ENCODE peak calls at places on chromosomes 16 and 17, in five cellular contexts. O is CD4-positive, CD25-positive, alpha-beta regulatory T cell; H is heart left ventricle; G is HFF-Myc; D is effector memory CD4-positive, alpha-beta T cell. L is an unnamed sample.

GRCh38 chr17:74635418-74635817 is 11.9 kb upstream of the CD300E start:
- DNase-seq in G (no peak), D (no peak), H (no peak), O (no peak), L (no peak)

GRCh38 chr17:43915561-43915960 is 8.2 kb upstream of the MPP2 start:
- DNase-seq in D (no peak), G (no peak), O (no peak), H (no peak), L (no peak)

GRCh38 chr16:8137581-8137980 is 452.7 kb downstream of the TMEM114 start:
- DNase-seq in G (no peak), D (no peak), O (no peak), H (no peak), L (no peak)

GRCh38 chr16:87461466-87461975 is 31.3 kb downstream of the ZCCHC14 start:
- DNase-seq in H (peak), G (no peak), O (peak), D (no peak), L (no peak)

GRCh38 chr17:42031584-42031983 is 11.7 kb downstream of the NKIRAS2 start:
- DNase-seq in D (no peak), G (no peak), O (no peak), H (peak), L (no peak)

GRCh38 chr16:79501446-79501845 is 99.1 kb downstream of the MAF start:
- DNase-seq in G (no peak), D (no peak), O (no peak), H (no peak), L (no peak)

GRCh38 chr17:13827118-13827517 is 225.4 kb upstream of the HS3ST3A1 start:
- DNase-seq in D (no peak), H (no peak), O (no peak), G (no peak), L (no peak)

GRCh38 chr16:89909777-89910716 is 8.6 kb upstream of the MC1R start:
- DNase-seq in G (no peak), D (peak), H (peak), O (peak), L (no peak)

GRCh38 chr16:88726981-88727380 is 20.7 kb downstream of the CTU2 start:
- DNase-seq in G (no peak), O (no peak), H (no peak), D (no peak), L (no peak)

GRCh38 chr17:82105882-82106696 is 8.1 kb upstream of the FASN start:
- DNase-seq in O (peak), D (peak), G (no peak), H (no peak), L (peak)

GRCh38 chr16:6633441-6633840 is 699.2 kb upstream of the RBFOX1 start:
- DNase-seq in H (no peak), G (no peak), O (no peak), D (no peak), L (no peak)

GRCh38 chr16:6634151-6634550 is 698.5 kb upstream of the RBFOX1 start:
- DNase-seq in D (no peak), O (no peak), G (no peak), H (no peak), L (no peak)

GRCh38 chr16:6642271-6642670 is 690.4 kb upstream of the RBFOX1 start:
- DNase-seq in H (no peak), O (no peak), D (no peak), G (no peak), L (no peak)

DNA sequence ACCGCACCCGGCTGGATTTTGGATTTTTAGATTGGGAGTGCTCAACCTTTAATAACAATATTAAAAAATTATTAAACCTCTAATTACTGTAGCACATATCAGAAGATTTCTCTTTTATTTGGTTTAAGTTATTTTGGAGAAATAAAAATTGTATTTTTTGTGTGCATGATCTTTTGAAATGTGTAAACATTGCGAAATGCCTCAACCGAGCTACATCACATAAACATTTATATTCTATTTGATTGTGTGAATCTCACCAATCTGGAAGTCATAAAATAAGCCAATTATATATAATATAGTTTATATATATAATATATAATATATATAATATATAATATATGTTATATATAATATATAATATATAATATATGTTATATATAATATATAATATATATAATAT is 696.2 kb upstream of the RBFOX1 start:
- DNase-seq in G (no peak), O (no peak), H (no peak), D (no peak), L (no peak)
- H3K4me3 ChIP-seq in G (no peak), O (no peak), H (no peak), D (no peak), L (no peak)

DNA sequence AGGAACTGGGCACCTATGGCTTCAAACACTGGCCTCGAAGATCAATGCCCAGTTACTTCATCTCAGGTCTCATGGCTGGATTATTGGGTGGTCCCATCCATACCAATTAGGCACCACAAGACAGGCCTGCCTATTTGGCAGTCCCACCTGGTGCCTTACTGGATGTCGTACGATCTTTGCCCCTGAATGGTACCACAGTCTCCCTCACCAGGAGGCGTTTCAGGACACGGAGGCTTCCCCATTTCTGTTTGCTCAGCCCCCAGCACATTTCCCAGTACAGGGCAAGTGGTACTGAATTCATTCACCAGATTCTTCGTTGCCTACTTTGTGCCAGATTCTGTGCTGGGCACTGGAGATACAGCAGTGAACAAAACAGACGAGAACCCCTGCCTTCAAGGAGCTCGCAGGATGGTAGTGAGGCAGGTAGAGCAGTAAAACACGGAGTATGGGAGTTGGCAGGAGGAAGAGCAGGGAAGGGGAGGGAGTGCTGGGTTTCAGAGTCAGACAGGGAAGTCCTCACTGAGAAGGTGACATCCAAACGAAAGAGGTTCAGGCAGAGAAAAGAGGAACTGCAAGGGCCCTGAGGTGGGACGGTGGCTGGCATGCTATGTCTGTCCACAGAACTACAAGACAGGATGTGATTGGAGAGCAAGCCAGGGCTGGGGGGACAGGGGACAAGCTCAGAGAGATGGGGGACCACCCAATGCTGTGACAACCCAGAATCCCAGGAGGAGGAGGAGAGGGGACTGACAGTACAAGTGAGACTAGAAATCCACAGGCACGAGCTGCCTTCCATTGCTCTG is 99.7 kb downstream of the RAB11FIP4 start:
- DNase-seq in O (no peak), H (no peak), D (no peak), G (no peak), L (peak)
- H3K4me3 ChIP-seq in O (peak), H (no peak), D (no peak), G (no peak), L (no peak)

DNA sequence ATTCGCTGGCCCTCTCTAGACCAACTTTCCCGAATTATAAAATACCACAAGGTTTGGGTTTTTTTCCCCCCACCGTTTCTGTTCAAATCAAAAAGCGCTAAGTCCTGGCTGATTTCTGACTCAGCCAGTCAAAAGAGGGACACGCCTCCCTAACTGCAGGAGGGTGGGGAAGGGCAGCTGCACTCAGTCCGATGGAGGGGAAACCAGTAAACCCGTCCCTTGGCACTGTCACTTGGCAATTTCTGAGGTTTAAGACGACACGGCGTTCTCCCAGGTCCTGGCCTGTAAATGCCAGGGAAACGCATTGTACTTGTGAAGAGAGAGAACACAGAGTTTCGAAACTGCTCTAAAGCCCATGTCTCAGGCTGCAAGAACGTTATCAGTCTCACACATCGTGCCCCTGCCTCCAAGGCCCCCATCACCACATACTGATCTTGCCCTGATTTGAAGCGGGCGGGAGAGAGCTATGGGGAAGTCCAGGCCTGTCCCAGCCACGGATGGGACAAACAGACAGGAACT is 57.9 kb downstream of the ZFHX3 start:
- DNase-seq in D (no peak), H (peak), O (no peak), G (peak), L (no peak)
- H3K4me3 ChIP-seq in D (no peak), H (no peak), O (no peak), G (peak), L (no peak)

GRCh38 chr16:84844561-84845495 is 25.0 kb downstream of the CRISPLD2 start:
- DNase-seq in O (no peak), G (no peak), D (no peak), H (no peak), L (no peak)
- H3K4me3 ChIP-seq in O (no peak), G (no peak), D (no peak), H (no peak), L (no peak)

DNA sequence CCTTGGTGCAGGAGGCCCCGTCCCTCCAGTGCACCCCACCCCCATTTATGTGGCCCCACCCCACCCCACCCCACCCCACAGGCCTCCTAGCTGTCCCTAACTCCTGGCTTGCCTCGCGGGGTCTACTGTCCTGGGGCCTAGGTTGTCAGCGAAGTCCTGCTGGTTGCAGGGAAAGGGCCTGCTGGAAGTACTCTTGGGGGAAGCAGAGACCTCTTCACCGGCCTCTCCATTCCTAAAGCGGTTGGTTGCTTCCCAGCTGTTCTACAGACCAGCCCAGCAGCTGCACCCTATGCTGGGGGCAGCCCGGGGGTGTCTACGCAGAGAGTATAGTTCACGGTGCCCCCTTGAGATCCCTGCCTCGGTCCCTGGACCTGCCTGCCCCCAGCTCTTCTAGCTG is 56.2 kb downstream of the BAIAP2 start:
- DNase-seq in G (no peak), H (no peak), O (no peak), D (no peak), L (no peak)
- H3K4me3 ChIP-seq in G (no peak), H (no peak), O (no peak), D (no peak), L (no peak)

DNA sequence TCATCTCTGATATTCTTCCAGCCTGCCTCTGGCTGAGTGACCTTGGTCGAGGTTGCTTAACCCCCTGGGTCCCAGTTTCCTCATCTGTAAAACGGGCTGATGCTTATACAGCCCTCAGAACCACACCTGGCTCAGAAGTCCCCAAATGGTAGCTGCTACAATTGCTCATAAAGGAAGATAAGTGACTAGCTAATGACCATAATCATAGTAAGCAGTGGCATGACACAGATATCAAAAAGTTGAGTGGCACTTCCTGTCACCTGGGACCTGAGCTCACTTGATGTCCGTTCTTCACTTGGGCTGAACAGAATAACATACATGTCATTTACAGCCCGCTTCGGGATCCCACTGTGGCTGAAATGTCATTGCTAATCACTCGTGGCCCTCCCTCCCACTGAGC is 1.8 kb downstream of the MGRN1 start:
- DNase-seq in G (no peak), H (no peak), O (no peak), D (no peak), L (no peak)
- H3K4me3 ChIP-seq in G (peak), H (peak), O (peak), D (no peak), L (peak)

DNA sequence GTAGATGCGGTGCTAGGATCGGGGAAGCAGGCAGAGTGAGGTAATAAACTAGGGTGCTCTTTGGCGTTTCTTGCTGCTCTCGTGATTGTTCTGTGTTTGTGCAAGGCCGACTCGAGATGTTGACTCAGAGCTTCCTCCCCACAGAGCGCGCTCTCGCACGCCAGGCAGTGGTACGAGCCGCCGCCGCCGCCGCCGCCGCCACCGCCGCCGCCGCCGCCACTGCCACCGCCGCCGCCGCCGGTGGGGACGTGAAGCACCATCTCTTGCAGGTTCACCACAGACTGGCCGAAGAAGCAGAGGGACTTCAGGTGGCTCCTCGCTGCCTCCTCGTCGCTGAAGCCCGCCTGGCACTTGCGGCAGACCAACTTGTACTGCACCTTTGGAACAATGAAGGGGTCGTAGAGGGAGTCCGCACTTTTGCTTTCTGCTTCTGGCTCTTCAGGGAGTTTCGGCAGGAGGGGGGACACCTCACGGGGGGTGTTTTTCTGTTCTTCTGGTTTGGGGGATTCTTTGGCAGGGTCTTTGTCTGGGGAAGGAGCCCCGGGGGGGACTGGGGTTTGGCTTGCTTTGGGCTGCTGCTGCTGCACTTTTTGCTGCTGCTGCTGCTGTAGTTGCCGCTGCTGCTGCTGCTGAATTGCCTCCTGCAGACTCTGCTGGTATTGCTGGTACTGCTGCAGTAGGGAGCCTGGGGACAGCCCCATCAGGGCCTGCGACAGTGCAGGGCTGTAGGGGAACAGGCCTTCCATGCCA is 260.2 kb downstream of the ZFHX3 start:
- DNase-seq in G (peak), H (peak), O (peak), D (peak), L (peak)
- H3K4me3 ChIP-seq in G (peak), H (peak), O (peak), D (peak), L (peak)

DNA sequence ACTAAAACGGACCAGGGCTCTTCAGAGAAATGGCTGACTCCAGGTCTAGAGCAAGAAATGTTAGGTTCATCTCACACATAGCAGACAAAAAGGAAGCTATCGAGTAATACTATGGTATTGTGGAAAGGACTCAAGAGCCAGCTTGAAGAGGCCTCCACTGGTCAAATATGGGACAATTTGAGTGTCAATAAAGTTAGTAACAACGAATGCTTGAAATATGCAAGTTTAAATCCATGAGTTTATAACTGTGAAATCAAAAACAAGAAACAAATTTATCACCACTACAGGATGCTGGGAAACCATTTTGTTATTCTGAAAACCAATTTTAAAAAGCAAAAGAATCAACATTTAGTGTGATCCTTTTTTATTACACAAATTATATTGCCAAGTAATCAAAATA is 50.4 kb upstream of the ANKFY1 start:
- DNase-seq in D (no peak), O (no peak), G (no peak), H (no peak), L (no peak)
- H3K4me3 ChIP-seq in D (no peak), O (no peak), G (no peak), H (no peak), L (no peak)

GRCh38 chr17:28367641-28368305 is 2.3 kb downstream of the VTN start:
- DNase-seq in H (no peak), O (no peak), D (no peak), G (no peak), L (no peak)
- H3K4me3 ChIP-seq in H (no peak), O (no peak), D (no peak), G (no peak), L (no peak)

L was measured in HL-60.